ENCODE peak calls at places on chromosomes 3 and 15, in seven cellular contexts. F is fibroblast of lung, Q is thoracic aorta, E is neural progenitor cell, J is stomach, C is PC-9, O is breast epithelium. G is an unnamed sample.

GRCh38 chr3:196793224-196793623 is 53.6 kb downstream of the PAK2 start:
- DNase-seq in E (no peak), O (no peak), C (peak; percentile 100), Q (no peak), F (peak; percentile 66), J (no peak), G (no peak)

GRCh38 chr3:63364909-63365308 is 86.8 kb downstream of the SYNPR start:
- DNase-seq in C (no peak), O (no peak), F (no peak), E (peak; percentile 57), J (no peak), Q (no peak), G (no peak)

GRCh38 chr3:118942195-118942594 is 92.5 kb downstream of the IGSF11 start:
- DNase-seq in C (no peak), J (no peak), Q (no peak), E (no peak), F (no peak), O (no peak), G (no peak)

GRCh38 chr15:69210574-69210973 is 50.1 kb downstream of the GLCE start:
- DNase-seq in F (no peak), C (no peak), Q (no peak), E (no peak), O (no peak), J (no peak), G (no peak)

GRCh38 chr3:132486086-132486485 is 68.8 kb downstream of the DNAJC13 start:
- DNase-seq in Q (no peak), C (no peak), O (no peak), E (no peak), J (no peak), F (peak; percentile 83), G (no peak)

GRCh38 chr15:78061963-78062427 is 15.5 kb downstream of the TBC1D2B start:
- DNase-seq in O (no peak), F (peak; percentile 50), Q (no peak), C (no peak), E (no peak), J (no peak), G (no peak)

GRCh38 chr3:9779721-9780450 is 10.1 kb upstream of the CAMK1 start:
- DNase-seq in C (no peak), E (no peak), O (no peak), F (no peak), J (no peak), Q (no peak), G (no peak)

GRCh38 chr3:186901135-186901734 is 29.1 kb upstream of the ST6GAL1 start:
- DNase-seq in O (no peak), E (no peak), Q (no peak), C (peak; percentile 37), F (peak; percentile 66), J (no peak), G (no peak)

GRCh38 chr3:15367059-15367458 is 34.7 kb upstream of the SH3BP5 start:
- DNase-seq in C (peak; percentile 35), F (peak; percentile 12), O (no peak), J (no peak), Q (no peak), E (no peak), G (no peak)

GRCh38 chr3:64493149-64493548 is 194.7 kb downstream of the ADAMTS9 start:
- DNase-seq in O (no peak), C (no peak), Q (no peak), F (no peak), J (no peak), E (no peak), G (no peak)

GRCh38 chr3:64488938-64489337 is 198.9 kb downstream of the ADAMTS9 start:
- DNase-seq in O (no peak), C (no peak), J (no peak), F (no peak), E (peak; percentile 11), Q (no peak), G (peak; percentile 52)

GRCh38 chr3:64491843-64492242 is 196.0 kb downstream of the ADAMTS9 start:
- DNase-seq in O (no peak), J (no peak), E (no peak), Q (no peak), C (no peak), F (no peak), G (no peak)

GRCh38 chr3:64489361-64490044 is 198.3 kb downstream of the ADAMTS9 start:
- DNase-seq in J (peak; percentile 72), F (no peak), O (peak; percentile 39), Q (no peak), E (peak; percentile 94), C (no peak), G (no peak)

GRCh38 chr3:64490180-64490579 is 197.6 kb downstream of the ADAMTS9 start:
- DNase-seq in E (no peak), Q (no peak), O (no peak), C (no peak), F (no peak), J (no peak), G (no peak)
- H3K4me3 ChIP-seq in E (no peak overlapping the region), Q (no peak overlapping the region), O (no peak overlapping the region), C (no peak overlapping the region), F (no peak overlapping the region), J (no peak overlapping the region), G (no peak overlapping the region)

DNA sequence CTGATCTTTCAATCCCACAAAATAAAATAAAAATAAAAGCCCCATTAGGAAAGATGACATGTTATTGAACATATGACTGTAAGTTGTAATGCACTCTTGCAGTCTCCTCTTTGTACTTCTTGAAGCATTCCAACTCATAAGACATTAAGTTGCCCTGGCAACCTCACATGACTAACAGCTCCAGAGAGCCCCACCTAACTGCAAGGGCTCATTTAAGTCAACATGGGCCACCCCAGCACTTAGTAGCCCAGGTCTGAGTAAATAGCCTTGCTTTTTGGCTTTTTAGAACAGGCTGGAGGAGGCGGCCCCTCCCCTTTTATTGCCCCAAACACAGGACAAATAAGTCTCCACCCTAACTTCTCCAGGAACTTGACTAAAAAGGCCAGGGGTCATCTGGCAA is 135.1 kb downstream of the TMCO5A start:
- DNase-seq in Q (peak; percentile 40), O (no peak), E (peak; percentile 7), C (peak; percentile 79), F (peak; percentile 87), J (peak; percentile 47), G (peak; percentile 65)
- H3K4me1 ChIP-seq in Q (peaks cover 22% of the 10 kb centered on the region), O (peaks cover 4% of the 10 kb centered on the region), E (peaks cover 68% of the 10 kb centered on the region), C (peaks cover 32% of the 10 kb centered on the region), F (peaks cover 10% of the 10 kb centered on the region), J (peaks cover 27% of the 10 kb centered on the region), G (peaks cover 2% of the 10 kb centered on the region)

GRCh38 chr15:47587938-47588817 is 129.1 kb upstream of the SEMA6D start:
- DNase-seq in F (no peak), E (peak; percentile 64), J (no peak), O (no peak), C (no peak), Q (no peak), G (peak; percentile 39)
- H3K4me3 ChIP-seq in F (no peak overlapping the region), E (no peak overlapping the region), J (no peak overlapping the region), O (no peak overlapping the region), C (no peak overlapping the region), Q (no peak overlapping the region), G (no peak overlapping the region)

DNA sequence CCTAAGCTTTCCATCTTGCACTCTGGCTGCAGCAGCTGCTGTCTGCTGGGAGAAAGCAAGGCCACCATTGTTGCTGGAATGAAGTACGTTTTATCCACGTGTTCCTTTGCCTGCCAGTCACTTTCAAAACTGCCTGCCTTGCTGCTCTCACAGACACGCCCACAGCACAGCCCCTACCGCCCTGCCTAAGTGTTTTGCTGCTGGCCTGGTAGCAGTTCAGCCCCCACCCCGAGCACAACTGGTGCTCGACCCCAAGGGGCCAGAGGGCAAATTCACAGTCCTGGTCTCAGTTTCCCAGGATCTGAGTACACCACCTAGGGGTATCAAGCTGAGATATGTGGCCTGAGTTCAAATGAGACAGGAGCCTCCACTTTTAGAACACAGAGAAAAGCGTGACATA is 1012.1 kb downstream of the ZPLD1 start:
- DNase-seq in F (no peak), Q (no peak), J (no peak), O (no peak), E (no peak), C (no peak), G (no peak)
- H3K4me1 ChIP-seq in F (no peaks in the 10 kb centered on the region), Q (no peaks in the 10 kb centered on the region), J (no peaks in the 10 kb centered on the region), O (no peaks in the 10 kb centered on the region), E (no peaks in the 10 kb centered on the region), C (no peaks in the 10 kb centered on the region), G (no peaks in the 10 kb centered on the region)

GRCh38 chr3:138933981-138934691 is 12.8 kb downstream of the FOXL2 start:
- DNase-seq in J (no peak), E (no peak), F (no peak), C (no peak), Q (no peak), O (no peak), G (no peak)

GRCh38 chr3:138935864-138936762 is 10.8 kb downstream of the FOXL2 start:
- DNase-seq in J (peak; percentile 80), Q (no peak), E (peak; percentile 85), O (peak; percentile 47), F (peak; percentile 50), C (no peak), G (peak; percentile 80)

GRCh38 chr3:138936763-138937689 is 9.9 kb downstream of the FOXL2 start:
- DNase-seq in J (no peak), E (peak; percentile 36), C (no peak), Q (no peak), F (no peak), O (no peak), G (peak; percentile 57)

GRCh38 chr3:138937690-138938055 is 9.3 kb downstream of the FOXL2 start:
- DNase-seq in J (no peak), F (no peak), C (no peak), Q (no peak), E (peak; percentile 61), O (no peak), G (no peak)

GRCh38 chr3:138935505-138935863 is 11.5 kb downstream of the FOXL2 start:
- DNase-seq in F (no peak), Q (no peak), C (no peak), J (no peak), E (no peak), O (no peak), G (no peak)
- H3K4me3 ChIP-seq in F (no peak overlapping the region), Q (peak overlapping the region; percentile 66), C (peak overlapping the region; percentile 76), J (no peak overlapping the region), E (peak overlapping the region; percentile 47), O (no peak overlapping the region), G (no peak overlapping the region)

GRCh38 chr3:157938154-157938774 is 168.0 kb downstream of the SHOX2 start:
- DNase-seq in E (no peak), C (no peak), Q (no peak), O (no peak), F (peak; percentile 6), J (no peak), G (no peak)
- H3K4me1 ChIP-seq in E (no peaks in the 10 kb centered on the region), C (no peaks in the 10 kb centered on the region), Q (peaks cover 4% of the 10 kb centered on the region), O (no peaks in the 10 kb centered on the region), F (no peaks in the 10 kb centered on the region), J (no peaks in the 10 kb centered on the region), G (no peaks in the 10 kb centered on the region)